ENCODE peak calls at places on chromosomes 4 and X, in five cellular contexts. F, U, V, J and P are unnamed samples. For H3K27me3 and H3K4me1, the result is how much of the 10 kb centered on the place peaks cover.

GRCh38 chr4:156190606-156191005 is 236.9 kb upstream of the CTSO start:
- DNase-seq in F (no peak), U (no peak), V (peak), J (no peak), P (peak)

GRCh38 chr4:107519057-107519456 is 201.0 kb downstream of the PAPSS1 start:
- DNase-seq in F (no peak), U (no peak), V (peak), J (no peak), P (peak)

GRCh38 chrX:103831803-103832544 is at the start of gene RAB9B:
- DNase-seq in F (peak), U (peak), V (peak), J (peak), P (no peak)

GRCh38 chr4:105453550-105454201 is 20.2 kb downstream of the PPA2 start:
- DNase-seq in F (no peak), U (no peak), V (no peak), J (no peak), P (peak)

GRCh38 chrX:13764765-13765164 is 30.2 kb downstream of the OFD1 start:
- DNase-seq in F (no peak), U (no peak), V (no peak), J (no peak), P (no peak)

GRCh38 chrX:52923781-52924241 is 26.7 kb downstream of the FAM156B start:
- DNase-seq in F (peak), U (no peak), V (peak), J (peak), P (peak)

GRCh38 chr4:3041192-3042142 is 32.9 kb downstream of the HTT-AS start:
- DNase-seq in F (peak), U (peak), V (peak), J (peak), P (no peak)

GRCh38 chr4:165048170-165048569 is 5.5 kb upstream of the TRIM75 start:
- DNase-seq in F (no peak), U (no peak), V (no peak), J (no peak), P (no peak)

GRCh38 chr4:106365613-106366012 is 3.0 kb downstream of the GIMD1 start:
- DNase-seq in F (no peak), U (no peak), V (peak), J (no peak), P (peak)

GRCh38 chr4:173360587-173361221 is 10.1 kb upstream of the SAP30 start:
- DNase-seq in F (no peak), U (no peak), V (peak), J (no peak), P (no peak)

GRCh38 chr4:17544205-17544604 is 29.2 kb downstream of the CLRN2 start:
- DNase-seq in F (no peak), U (no peak), V (peak), J (no peak), P (no peak)

GRCh38 chrX:13167444-13168207 is 123.2 kb upstream of the FAM9C start:
- DNase-seq in F (peak), U (no peak), V (no peak), J (no peak), P (no peak)

GRCh38 chr4:75285837-75286236 is 228.4 kb downstream of the RCHY1 start:
- DNase-seq in F (no peak), U (no peak), V (peak), J (no peak), P (no peak)

GRCh38 chrX:57286507-57287251 is at the start of gene FAAH2:
- DNase-seq in F (no peak), U (peak), V (peak), J (peak), P (peak)

GRCh38 chr4:158020734-158021346 is 152.0 kb downstream of the GASK1B start:
- DNase-seq in F (no peak), U (no peak), V (peak), J (no peak), P (peak)

GRCh38 chr4:132737344-132737743 is 411.8 kb upstream of the PCDH10 start:
- DNase-seq in F (no peak), U (no peak), V (no peak), J (no peak), P (no peak)

GRCh38 chrX:132216806-132217202 is 2.4 kb downstream of the RAP2C start:
- DNase-seq in F (no peak), U (no peak), V (peak), J (no peak), P (peak)

GRCh38 chrX:4320436-4320947 is 607.0 kb upstream of the PRKX start:
- DNase-seq in F (no peak), U (no peak), V (no peak), J (no peak), P (no peak)

GRCh38 chr4:85126991-85127591 is 160.6 kb upstream of the WDFY3 start:
- DNase-seq in F (no peak), U (no peak), V (no peak), J (no peak), P (no peak)

GRCh38 chr4:130703211-130703920 is 1607.4 kb downstream of the C4orf33 start:
- DNase-seq in F (no peak), U (no peak), V (no peak), J (no peak), P (peak)

GRCh38 chr4:183968502-183968901 is 63.4 kb downstream of the STOX2 start:
- DNase-seq in F (no peak), U (no peak), V (no peak), J (no peak), P (no peak)

GRCh38 chr4:109721033-109721432 is 8.8 kb downstream of the PLA2G12A start:
- DNase-seq in F (no peak), U (no peak), V (peak), J (no peak), P (no peak)

GRCh38 chrX:120791013-120791643 is 84.5 kb downstream of the CT47B1 start:
- DNase-seq in F (peak), U (peak), V (peak), J (peak), P (no peak)

GRCh38 chrX:102858826-102859627 is 78.0 kb upstream of the RAB40AL start:
- DNase-seq in F (no peak), U (no peak), V (peak), J (no peak), P (no peak)

GRCh38 chrX:12814434-12814833 is 23.2 kb downstream of the PRPS2 start:
- DNase-seq in F (no peak), U (peak), V (peak), J (peak), P (peak)

GRCh38 chr4:15756361-15756861 is 21.7 kb upstream of the CD38 start:
- DNase-seq in F (no peak), U (no peak), V (peak), J (peak), P (peak)

GRCh38 chr4:55397024-55397520 is 1.3 kb downstream of the TMEM165 start:
- DNase-seq in F (no peak), U (no peak), V (peak), J (no peak), P (no peak)

GRCh38 chrX:129577877-129578276 is 37.8 kb downstream of the OCRL start:
- DNase-seq in F (no peak), U (no peak), V (no peak), J (no peak), P (no peak)

GRCh38 chrX:129576539-129576938 is 36.5 kb downstream of the OCRL start:
- DNase-seq in F (no peak), U (no peak), V (no peak), J (no peak), P (no peak)

GRCh38 chrX:129572422-129572821 is 32.4 kb downstream of the OCRL start:
- DNase-seq in F (no peak), U (no peak), V (no peak), J (no peak), P (no peak)

GRCh38 chrX:129577473-129577872 is 37.4 kb downstream of the OCRL start:
- DNase-seq in F (no peak), U (no peak), V (peak), J (no peak), P (peak)

DNA sequence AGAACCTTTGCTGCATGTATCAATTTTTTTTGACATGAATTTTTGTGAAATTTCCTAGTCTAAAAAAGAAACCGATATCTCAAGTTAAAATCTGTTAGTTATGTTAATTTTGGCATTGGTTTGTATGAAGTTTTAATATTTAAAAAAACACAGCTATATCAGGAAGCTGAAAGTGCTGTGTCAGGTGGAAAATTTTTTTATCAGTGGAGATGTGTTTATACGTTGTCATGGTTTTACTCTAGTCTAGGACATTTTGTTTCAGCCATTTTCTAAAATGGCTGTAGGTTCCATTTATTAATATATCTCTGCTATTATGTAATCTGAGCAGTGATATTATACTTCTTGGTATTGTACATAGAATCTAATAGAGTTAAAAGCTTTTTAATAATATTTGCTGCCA is 34.2 kb downstream of the OCRL start:
- DNase-seq in F (no peak), U (no peak), V (no peak), J (no peak), P (no peak)
- H3K27me3 ChIP-seq in F (under half), U (under half), V (under half), J (under half), P (under half)

DNA sequence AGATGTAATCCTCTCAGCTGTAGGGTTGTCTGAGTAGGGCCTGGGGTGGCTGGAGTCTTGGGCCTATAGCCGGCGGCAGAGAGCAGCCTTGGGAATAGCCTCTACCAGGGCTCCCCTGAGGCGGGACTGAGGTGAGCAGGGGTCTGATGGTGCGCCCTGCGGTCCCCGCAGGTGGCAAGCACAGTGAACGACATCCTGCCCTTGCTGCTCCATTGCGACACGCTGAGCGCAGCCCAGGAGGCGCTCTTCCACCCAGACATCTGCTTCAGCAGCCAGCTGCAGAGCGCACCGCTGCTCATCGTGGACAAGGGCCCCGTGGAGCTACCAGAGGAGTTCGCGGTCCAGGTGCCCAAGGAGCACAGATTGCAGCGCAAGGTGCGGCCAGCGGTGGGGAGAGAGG is 317.0 kb downstream of the ADGRL3 start:
- DNase-seq in F (no peak), U (no peak), V (no peak), J (no peak), P (no peak)
- H3K4me1 ChIP-seq in F (under half), U (under half), V (under half), J (under half), P (under half)

DNA sequence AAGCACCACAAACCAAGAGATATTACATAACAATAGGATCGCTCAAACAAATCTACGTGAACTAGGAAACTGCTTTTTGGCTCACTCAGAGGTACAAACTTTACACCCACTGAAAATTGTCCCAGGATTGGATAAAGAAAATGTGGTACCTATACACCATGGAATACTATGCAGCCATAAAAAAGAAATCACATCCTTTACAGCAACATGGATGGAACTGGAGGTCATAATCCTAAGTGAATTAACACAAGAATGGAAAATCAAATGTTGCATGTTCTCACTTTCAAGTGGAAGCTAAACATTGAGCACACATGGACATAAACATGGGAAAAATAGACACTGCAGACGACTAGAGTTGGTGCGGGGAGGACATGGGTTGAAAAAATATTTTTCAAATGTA is 207.8 kb downstream of the CBR4 start:
- DNase-seq in F (no peak), U (no peak), V (no peak), J (no peak), P (no peak)
- H3K27me3 ChIP-seq in F (under half), U (under half), V (under half), J (under half), P (under half)

GRCh38 chrX:133677123-133678063 is 262.1 kb upstream of the GPC4 start:
- DNase-seq in F (no peak), U (no peak), V (no peak), J (no peak), P (no peak)

GRCh38 chrX:133685806-133686205 is 270.5 kb upstream of the GPC4 start:
- DNase-seq in F (no peak), U (no peak), V (no peak), J (no peak), P (no peak)

GRCh38 chrX:133681416-133681815 is 266.1 kb upstream of the GPC4 start:
- DNase-seq in F (no peak), U (no peak), V (no peak), J (no peak), P (no peak)

GRCh38 chrX:133676344-133677122 is 261.2 kb upstream of the GPC4 start:
- DNase-seq in F (no peak), U (peak), V (peak), J (peak), P (no peak)

DNA sequence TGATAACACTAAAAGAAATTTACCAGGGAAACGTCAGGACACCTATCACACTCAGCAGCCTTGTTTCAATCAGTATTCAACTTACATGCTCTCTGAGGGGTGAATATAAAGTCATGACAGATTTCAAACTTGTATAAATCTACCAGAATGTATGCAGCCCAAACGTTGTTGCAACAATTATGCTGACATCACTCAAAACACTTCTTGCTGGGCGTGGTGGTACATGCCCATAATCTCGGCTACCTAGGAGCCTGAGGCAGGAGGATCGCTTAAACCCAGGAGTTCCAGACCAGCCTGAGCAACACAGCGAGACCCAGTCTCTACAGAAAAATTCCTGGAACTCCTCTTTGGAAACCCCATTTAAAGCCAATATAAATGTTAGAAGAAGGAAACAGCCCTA is 266.6 kb upstream of the GPC4 start:
- DNase-seq in F (no peak), U (no peak), V (no peak), J (no peak), P (no peak)
- H3K4me1 ChIP-seq in F (under half), U (under half), V (under half), J (under half), P (under half)

DNA sequence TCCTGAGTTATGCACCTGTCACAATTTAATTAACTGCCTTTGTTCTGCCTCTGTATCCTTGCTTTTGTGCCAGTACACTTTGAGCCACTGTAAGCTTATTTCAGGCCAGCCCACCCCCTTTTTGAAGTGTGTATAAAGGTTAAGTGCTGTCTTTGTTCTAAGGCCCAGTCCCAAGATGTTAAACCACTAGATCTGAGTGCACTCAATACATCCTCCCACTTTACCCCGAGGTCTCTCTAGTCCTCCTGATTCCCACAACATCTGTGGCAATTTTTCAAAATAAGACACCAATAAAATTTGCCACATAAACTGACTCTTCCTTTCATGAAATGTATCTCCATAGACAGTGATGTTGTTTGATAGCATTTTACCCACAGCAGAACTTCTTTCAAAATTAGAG is 124.1 kb upstream of the SPIN4 start:
- DNase-seq in F (no peak), U (no peak), V (no peak), J (no peak), P (no peak)
- H3K27me3 ChIP-seq in F (under half), U (under half), V (under half), J (under half), P (under half)

GRCh38 chrX:30302957-30303356 is 6.2 kb downstream of the NR0B1 start:
- DNase-seq in F (peak), U (no peak), V (peak), J (peak), P (peak)
- H3K4me1 ChIP-seq in F (under half), U (under half), V (under half), J (under half), P (under half)

GRCh38 chrX:131066237-131066636 is 8.1 kb downstream of the ARHGAP36 start:
- DNase-seq in F (no peak), U (no peak), V (no peak), J (no peak), P (no peak)
- H3K27me3 ChIP-seq in F (under half), U (under half), V (under half), J (under half), P (under half)